ENCODE peak calls at places on chromosomes 16 and 17, in six cellular contexts. L is HTR-8/SVneo; U is GOT3; B is NCI-H2029; I is NCI-H510A; X is activated naive CD8-positive, alpha-beta T cell treated with anti-CD3 and anti-CD28 coated beads for 36 hours. N is an unnamed sample.

GRCh38 chr17:39099686-39100293 is 51.6 kb downstream of the PLXDC1 start:
- DNase-seq in B (no peak), I (no peak), L (no peak), X (no peak), U (no peak), N (no peak)

GRCh38 chr17:75135452-75135851 is 3.9 kb upstream of the NT5C start:
- DNase-seq in B (no peak), I (no peak), L (no peak), U (no peak), X (no peak), N (no peak)

GRCh38 chr16:2686912-2687507 is 4.7 kb downstream of the KCTD5 start:
- DNase-seq in B (no peak), U (no peak), I (no peak), X (peak), L (no peak), N (no peak)

GRCh38 chr16:4082474-4083044 is 33.7 kb downstream of the ADCY9 start:
- DNase-seq in L (no peak), I (no peak), B (no peak), X (peak), U (no peak), N (no peak)

GRCh38 chr17:50955667-50956120 is 89.5 kb upstream of the TOB1 start:
- DNase-seq in X (no peak), B (no peak), I (no peak), U (no peak), L (no peak), N (no peak)

GRCh38 chr17:32488177-32488542 is 1.4 kb downstream of the CDK5R1 start:
- DNase-seq in I (no peak), U (no peak), L (no peak), X (no peak), B (no peak), N (no peak)

GRCh38 chr16:24610421-24610765 is 71.0 kb downstream of the RBBP6 start:
- DNase-seq in U (no peak), I (peak), L (no peak), X (peak), B (peak), N (peak)

GRCh38 chr17:55852734-55853133 is 101.9 kb downstream of the PCTP start:
- DNase-seq in X (no peak), I (peak), B (peak), U (no peak), L (no peak), N (no peak)

GRCh38 chr16:8370374-8371015 is 219.8 kb downstream of the TMEM114 start:
- DNase-seq in L (no peak), U (no peak), I (no peak), X (no peak), B (no peak), N (no peak)

GRCh38 chr16:12578001-12578400 is 225.7 kb downstream of the CPPED1 start:
- DNase-seq in U (no peak), X (no peak), B (no peak), I (no peak), L (no peak), N (no peak)

GRCh38 chr17:40526668-40527067 is 25.2 kb upstream of the TNS4 start:
- DNase-seq in X (no peak), B (no peak), L (no peak), U (no peak), I (no peak), N (no peak)

GRCh38 chr16:4123617-4124300 is 7.5 kb upstream of the ADCY9 start:
- DNase-seq in L (no peak), I (no peak), U (no peak), X (no peak), B (no peak), N (no peak)

GRCh38 chr17:44889003-44889402 is 10.2 kb downstream of the EFTUD2 start:
- DNase-seq in L (no peak), I (no peak), X (no peak), U (no peak), B (no peak), N (no peak)

GRCh38 chr17:82917656-82918345 is 78.0 kb upstream of the ZNF750 start:
- DNase-seq in X (peak), I (no peak), U (no peak), L (peak), B (no peak), N (no peak)

GRCh38 chr16:56910654-56911539 is 21.0 kb upstream of the HERPUD1 start:
- DNase-seq in U (no peak), B (no peak), L (peak), X (no peak), I (peak), N (no peak)

GRCh38 chr16:55033225-55034156 is 102.8 kb downstream of the IRX5 start:
- DNase-seq in X (no peak), L (no peak), U (no peak), B (no peak), I (no peak), N (no peak)

GRCh38 chr16:67241008-67241900 is 6.0 kb downstream of the FHOD1 start:
- DNase-seq in I (no peak), L (peak), X (no peak), B (peak), U (peak), N (peak)